ENCODE peak calls at places on chromosomes 13 and 19, in eight cellular contexts. P, B, E, M, I, O, V and J are unnamed samples. For H3K27me3, the result is how much of the 10 kb centered on the place peaks cover.

GRCh38 chr13:52713894-52714293 is 25.7 kb downstream of the CNMD start:
- DNase-seq in P (no peak), B (no peak), E (peak), M (no peak), I (no peak), O (no peak), V (peak), J (no peak)

GRCh38 chr19:20238025-20238623 is 71.1 kb downstream of the ZNF486 start:
- DNase-seq in P (peak), B (peak), E (peak), M (peak), I (peak), O (peak), V (peak), J (peak)

GRCh38 chr19:58217607-58218391 is 10.9 kb upstream of the ZNF544 start:
- DNase-seq in P (no peak), B (peak), E (no peak), M (no peak), I (no peak), O (no peak), V (no peak), J (no peak)

GRCh38 chr13:37385248-37385647 is 213.3 kb downstream of the POSTN start:
- DNase-seq in P (peak), B (no peak), E (no peak), M (no peak), I (no peak), O (no peak), V (no peak), J (no peak)

GRCh38 chr13:28778308-28779215 is 41.6 kb upstream of the MTUS2 start:
- DNase-seq in P (no peak), B (no peak), E (no peak), M (peak), I (no peak), O (no peak), V (no peak), J (no peak)

GRCh38 chr19:1140272-1140671 is 33.8 kb downstream of the SBNO2 start:
- DNase-seq in P (no peak), B (no peak), E (no peak), M (no peak), I (no peak), O (no peak), V (no peak), J (no peak)

GRCh38 chr13:41428155-41428554 is 29.2 kb upstream of the RGCC start:
- DNase-seq in P (peak), B (peak), E (peak), M (no peak), I (no peak), O (no peak), V (peak), J (no peak)

GRCh38 chr13:41411536-41411935 is 45.8 kb upstream of the RGCC start:
- DNase-seq in P (peak), B (peak), E (no peak), M (no peak), I (peak), O (no peak), V (peak), J (peak)

GRCh38 chr19:38351865-38352395 is 16.3 kb downstream of the CATSPERG start:
- DNase-seq in P (no peak), B (no peak), E (no peak), M (no peak), I (no peak), O (no peak), V (no peak), J (peak)

GRCh38 chr13:74134226-74134776 is at the start of gene KLF12:
- DNase-seq in P (peak), B (peak), E (peak), M (peak), I (peak), O (peak), V (peak), J (peak)

GRCh38 chr13:77457989-77458388 is 77.5 kb upstream of the SCEL start:
- DNase-seq in P (no peak), B (no peak), E (no peak), M (no peak), I (no peak), O (no peak), V (no peak), J (no peak)

GRCh38 chr13:106083620-106084350 is 451.7 kb downstream of the EFNB2 start:
- DNase-seq in P (peak), B (peak), E (peak), M (no peak), I (peak), O (no peak), V (peak), J (peak)

GRCh38 chr19:46373573-46374359 is 26.9 kb downstream of the PPP5C start:
- DNase-seq in P (peak), B (peak), E (peak), M (peak), I (peak), O (peak), V (peak), J (no peak)

GRCh38 chr13:110536006-110536693 is 25.4 kb downstream of the RAB20 start:
- DNase-seq in P (no peak), B (peak), E (no peak), M (no peak), I (no peak), O (no peak), V (peak), J (no peak)

GRCh38 chr13:36920612-36921185 is 661 bp upstream of the SMAD9 start:
- DNase-seq in P (peak), B (no peak), E (no peak), M (no peak), I (no peak), O (no peak), V (no peak), J (no peak)

GRCh38 chr13:112783946-112784500 is 94.2 kb downstream of the ATP11A start:
- DNase-seq in P (no peak), B (peak), E (no peak), M (no peak), I (no peak), O (no peak), V (no peak), J (no peak)

GRCh38 chr19:35641515-35642151 is at the start of gene ETV2:
- DNase-seq in P (peak), B (peak), E (peak), M (no peak), I (peak), O (no peak), V (peak), J (peak)

GRCh38 chr19:1085676-1086442 is 9.3 kb downstream of the POLR2E start:
- DNase-seq in P (no peak), B (no peak), E (no peak), M (peak), I (no peak), O (no peak), V (no peak), J (no peak)

GRCh38 chr19:9917322-9917721 is 19.0 kb downstream of the OLFM2 start:
- DNase-seq in P (peak), B (peak), E (peak), M (no peak), I (peak), O (no peak), V (peak), J (peak)

GRCh38 chr13:75194717-75195116 is 287.3 kb downstream of the TBC1D4 start:
- DNase-seq in P (no peak), B (no peak), E (no peak), M (no peak), I (no peak), O (no peak), V (peak), J (no peak)

GRCh38 chr13:66210677-66211076 is 1019.5 kb downstream of the PCDH9 start:
- DNase-seq in P (no peak), B (peak), E (no peak), M (no peak), I (peak), O (no peak), V (no peak), J (no peak)

GRCh38 chr13:30576528-30576927 is 41.2 kb upstream of the USPL1 start:
- DNase-seq in P (no peak), B (no peak), E (no peak), M (no peak), I (peak), O (no peak), V (peak), J (no peak)

GRCh38 chr13:39998166-39998565 is 342.7 kb downstream of the COG6 start:
- DNase-seq in P (peak), B (no peak), E (no peak), M (no peak), I (no peak), O (no peak), V (no peak), J (no peak)

GRCh38 chr19:12139309-12139708 is 841 bp downstream of the ZNF20 start:
- DNase-seq in P (peak), B (no peak), E (no peak), M (no peak), I (peak), O (no peak), V (no peak), J (no peak)

GRCh38 chr19:55472463-55472862 is 4.0 kb upstream of the ZNF628 start:
- DNase-seq in P (no peak), B (peak), E (no peak), M (no peak), I (peak), O (no peak), V (no peak), J (no peak)

GRCh38 chr19:34475026-34475974 is 6.3 kb upstream of the WTIP start:
- DNase-seq in P (no peak), B (peak), E (no peak), M (no peak), I (peak), O (no peak), V (no peak), J (no peak)

GRCh38 chr13:94369862-94370491 is 109.5 kb downstream of the DCT start:
- DNase-seq in P (no peak), B (peak), E (peak), M (no peak), I (peak), O (no peak), V (peak), J (no peak)

GRCh38 chr19:14434543-14435319 is 1.6 kb downstream of the PKN1 start:
- DNase-seq in P (no peak), B (peak), E (peak), M (peak), I (peak), O (peak), V (peak), J (no peak)

GRCh38 chr19:15374796-15375440 is 4.7 kb downstream of the AKAP8 start:
- DNase-seq in P (no peak), B (peak), E (no peak), M (peak), I (no peak), O (no peak), V (peak), J (no peak)

GRCh38 chr19:2055871-2056809 is 5.1 kb upstream of the MKNK2 start:
- DNase-seq in P (no peak), B (peak), E (peak), M (peak), I (peak), O (no peak), V (peak), J (no peak)

GRCh38 chr13:111845621-111846351 is 221.2 kb upstream of the SOX1 start:
- DNase-seq in P (no peak), B (no peak), E (no peak), M (no peak), I (no peak), O (no peak), V (no peak), J (no peak)

GRCh38 chr13:108959254-108959653 is 329.8 kb downstream of the MYO16 start:
- DNase-seq in P (no peak), B (peak), E (no peak), M (no peak), I (no peak), O (no peak), V (no peak), J (no peak)

GRCh38 chr13:35347679-35348205 is 128.7 kb downstream of the MAB21L1 start:
- DNase-seq in P (peak), B (no peak), E (no peak), M (no peak), I (no peak), O (no peak), V (no peak), J (no peak)

GRCh38 chr13:113348591-113348990 is 15.3 kb downstream of the GRTP1 start:
- DNase-seq in P (no peak), B (no peak), E (no peak), M (peak), I (no peak), O (no peak), V (no peak), J (no peak)

GRCh38 chr13:47112205-47112896 is 215.5 kb upstream of the HTR2A start:
- DNase-seq in P (peak), B (no peak), E (no peak), M (no peak), I (no peak), O (no peak), V (no peak), J (no peak)
- H3K27me3 ChIP-seq in P (under half), B (under half), E (under half), M (under half), I (under half), O (under half), V (under half), J (under half)

DNA sequence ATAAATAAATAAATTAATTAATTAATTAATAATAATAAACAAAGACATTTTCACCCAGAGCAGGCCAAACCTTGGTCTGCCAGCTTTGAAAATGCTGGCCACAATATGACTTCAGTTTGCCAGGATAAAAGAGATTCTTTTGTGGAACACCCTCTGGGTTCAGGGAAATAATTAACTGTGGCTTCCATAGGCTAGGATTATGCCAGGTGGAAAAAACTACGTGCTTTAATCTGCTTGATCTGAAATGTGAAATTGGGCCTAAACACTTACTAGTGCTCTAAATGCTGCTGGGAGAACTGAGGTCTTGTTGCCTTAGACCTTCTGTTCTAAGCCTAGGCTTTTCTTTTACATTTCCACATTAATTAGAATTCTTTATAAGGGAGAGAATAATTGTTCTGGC is 650.0 kb downstream of the DIAPH3 start:
- DNase-seq in P (no peak), B (no peak), E (no peak), M (no peak), I (no peak), O (no peak), V (no peak), J (no peak)
- H3K27ac ChIP-seq in P (no peak), B (no peak), E (no peak), M (no peak), I (no peak), O (no peak), V (no peak), J (no peak)

GRCh38 chr13:48806522-48806921 is 152.8 kb downstream of the CYSLTR2 start:
- DNase-seq in P (no peak), B (no peak), E (no peak), M (no peak), I (peak), O (no peak), V (no peak), J (no peak)
- H3K4me3 ChIP-seq in P (no peak), B (no peak), E (no peak), M (no peak), I (no peak), O (no peak), V (no peak), J (no peak)

DNA sequence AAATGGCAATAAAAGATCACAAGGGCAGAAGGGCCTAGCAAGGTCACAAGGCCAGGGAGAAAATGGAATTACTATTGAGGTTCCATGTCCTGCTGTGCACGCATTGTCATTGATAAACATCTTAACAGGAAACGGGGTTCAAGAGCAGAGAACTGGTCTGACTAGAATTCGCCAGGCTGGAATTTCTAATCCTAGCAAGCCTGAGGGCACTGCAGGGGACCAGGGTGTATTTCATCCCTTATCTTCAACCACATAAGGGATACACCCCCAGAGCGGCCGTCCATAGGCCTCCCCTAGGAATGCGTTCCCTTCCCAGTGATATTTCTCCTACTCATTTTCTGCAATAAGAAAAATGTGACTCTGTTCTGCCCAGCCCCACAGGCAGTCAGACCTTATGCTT is 19.5 kb downstream of the ERICH4 start:
- DNase-seq in P (no peak), B (no peak), E (no peak), M (no peak), I (no peak), O (no peak), V (no peak), J (no peak)
- H3K27me3 ChIP-seq in P (under half), B (under half), E (under half), M (under half), I (under half), O (under half), V (under half), J (half or more)

GRCh38 chr13:98556968-98557591 is 19.8 kb downstream of the STK24 start:
- DNase-seq in P (no peak), B (peak), E (no peak), M (no peak), I (peak), O (no peak), V (no peak), J (peak)
- H3K27ac ChIP-seq in P (no peak), B (peak), E (no peak), M (no peak), I (no peak), O (no peak), V (no peak), J (no peak)

GRCh38 chr13:50916701-50917184 is 7.2 kb downstream of the RNASEH2B start:
- DNase-seq in P (no peak), B (no peak), E (peak), M (no peak), I (no peak), O (no peak), V (peak), J (no peak)
- H3K4me3 ChIP-seq in P (no peak), B (no peak), E (no peak), M (no peak), I (no peak), O (no peak), V (no peak), J (no peak)

GRCh38 chr19:24052811-24053210 is 34.2 kb upstream of the ZNF254 start:
- DNase-seq in P (no peak), B (no peak), E (no peak), M (no peak), I (peak), O (no peak), V (no peak), J (no peak)

GRCh38 chr19:24053601-24054000 is 33.4 kb upstream of the ZNF254 start:
- DNase-seq in P (no peak), B (no peak), E (no peak), M (no peak), I (no peak), O (no peak), V (no peak), J (no peak)

GRCh38 chr19:24054044-24054935 is 32.7 kb upstream of the ZNF254 start:
- DNase-seq in P (no peak), B (no peak), E (no peak), M (no peak), I (peak), O (no peak), V (no peak), J (no peak)

GRCh38 chr19:24057144-24057543 is 29.8 kb upstream of the ZNF254 start:
- DNase-seq in P (no peak), B (no peak), E (no peak), M (no peak), I (no peak), O (no peak), V (no peak), J (no peak)

GRCh38 chr19:24055548-24055947 is 31.4 kb upstream of the ZNF254 start:
- DNase-seq in P (no peak), B (no peak), E (no peak), M (no peak), I (no peak), O (no peak), V (no peak), J (no peak)
- H3K27me3 ChIP-seq in P (under half), B (under half), E (under half), M (under half), I (under half), O (under half), V (under half), J (under half)

DNA sequence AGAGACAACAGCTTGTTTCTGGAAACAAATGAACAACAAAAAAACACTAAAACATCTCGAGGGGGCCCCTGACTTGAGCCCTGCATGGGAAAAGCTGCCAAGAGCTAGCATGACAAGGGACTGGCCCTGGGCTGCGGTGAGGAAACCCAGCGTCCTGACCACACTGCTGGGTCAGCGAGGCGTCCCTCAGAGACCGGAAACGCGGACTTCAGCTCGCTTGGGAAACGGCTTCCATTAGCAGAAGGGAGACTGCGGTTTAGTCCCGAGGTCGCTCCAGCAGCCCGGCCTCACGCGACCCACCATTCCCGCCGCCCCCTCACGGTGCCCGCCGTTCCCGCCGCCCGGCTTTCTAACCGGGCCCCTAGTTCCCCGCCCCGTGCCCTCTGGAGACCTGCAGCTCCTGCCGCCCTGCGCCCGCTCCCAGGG is 630 bp downstream of the CCDC122 start:
- DNase-seq in P (peak), B (peak), E (peak), M (peak), I (peak), O (peak), V (peak), J (peak)
- H3K27ac ChIP-seq in P (no peak), B (peak), E (peak), M (peak), I (peak), O (peak), V (peak), J (peak)